ENCODE peak calls at places on chromosome 14, in nine cellular contexts. One of them, this sample, is unnamed.

GRCh38 chr14:53542692-53543091 is 389.6 kb upstream of the DDHD1 start:
- DNase-seq in kidney: no peak
- DNase-seq in MM.1S: no peak
- DNase-seq in tibial nerve: peak
- DNase-seq in CD8-positive, alpha-beta T cell: no peak
- DNase-seq in left ventricle myocardium inferior: no peak
- DNase-seq in GM23338: no peak
- DNase-seq in esophagus squamous epithelium: no peak
- DNase-seq in heart right ventricle: no peak
- DNase-seq in this sample: peak

GRCh38 chr14:68972507-68973272 is 6.4 kb downstream of the ACTN1 start:
- DNase-seq in kidney: no peak
- DNase-seq in MM.1S: no peak
- DNase-seq in tibial nerve: no peak
- DNase-seq in CD8-positive, alpha-beta T cell: no peak
- DNase-seq in left ventricle myocardium inferior: no peak
- DNase-seq in GM23338: no peak
- DNase-seq in esophagus squamous epithelium: no peak
- DNase-seq in heart right ventricle: no peak
- DNase-seq in this sample: no peak

GRCh38 chr14:63764103-63764502 is 36.2 kb upstream of the SGPP1 start:
- DNase-seq in kidney: no peak
- DNase-seq in MM.1S: no peak
- DNase-seq in tibial nerve: no peak
- DNase-seq in CD8-positive, alpha-beta T cell: no peak
- DNase-seq in left ventricle myocardium inferior: no peak
- DNase-seq in GM23338: no peak
- DNase-seq in esophagus squamous epithelium: no peak
- DNase-seq in heart right ventricle: no peak
- DNase-seq in this sample: no peak

GRCh38 chr14:88248606-88249005 is 74.5 kb downstream of the KCNK10 start:
- DNase-seq in kidney: no peak
- DNase-seq in MM.1S: no peak
- DNase-seq in tibial nerve: no peak
- DNase-seq in CD8-positive, alpha-beta T cell: no peak
- DNase-seq in left ventricle myocardium inferior: no peak
- DNase-seq in GM23338: no peak
- DNase-seq in esophagus squamous epithelium: no peak
- DNase-seq in heart right ventricle: no peak
- DNase-seq in this sample: no peak

GRCh38 chr14:90600619-90601018 is 203.8 kb downstream of the CALM1 start:
- DNase-seq in kidney: no peak
- DNase-seq in MM.1S: no peak
- DNase-seq in tibial nerve: no peak
- DNase-seq in CD8-positive, alpha-beta T cell: no peak
- DNase-seq in left ventricle myocardium inferior: no peak
- DNase-seq in GM23338: no peak
- DNase-seq in esophagus squamous epithelium: no peak
- DNase-seq in heart right ventricle: no peak
- DNase-seq in this sample: no peak

GRCh38 chr14:99645545-99646505 is 896 bp downstream of the HHIPL1 start:
- DNase-seq in kidney: no peak
- DNase-seq in MM.1S: no peak
- DNase-seq in tibial nerve: no peak
- DNase-seq in CD8-positive, alpha-beta T cell: no peak
- DNase-seq in left ventricle myocardium inferior: no peak
- DNase-seq in GM23338: no peak
- DNase-seq in esophagus squamous epithelium: no peak
- DNase-seq in heart right ventricle: no peak
- DNase-seq in this sample: no peak

GRCh38 chr14:104819361-104819771 is 18.5 kb downstream of the ZBTB42 start:
- DNase-seq in kidney: peak
- DNase-seq in MM.1S: no peak
- DNase-seq in tibial nerve: no peak
- DNase-seq in CD8-positive, alpha-beta T cell: no peak
- DNase-seq in left ventricle myocardium inferior: no peak
- DNase-seq in GM23338: no peak
- DNase-seq in esophagus squamous epithelium: no peak
- DNase-seq in heart right ventricle: no peak
- DNase-seq in this sample: no peak

GRCh38 chr14:99698642-99699041 is 14.5 kb downstream of the CYP46A1 start:
- DNase-seq in kidney: no peak
- DNase-seq in MM.1S: no peak
- DNase-seq in tibial nerve: no peak
- DNase-seq in CD8-positive, alpha-beta T cell: no peak
- DNase-seq in left ventricle myocardium inferior: no peak
- DNase-seq in GM23338: no peak
- DNase-seq in esophagus squamous epithelium: no peak
- DNase-seq in heart right ventricle: no peak
- DNase-seq in this sample: no peak

GRCh38 chr14:52380294-52380693 is 66.2 kb downstream of the PTGER2 start:
- DNase-seq in kidney: no peak
- DNase-seq in MM.1S: no peak
- DNase-seq in tibial nerve: no peak
- DNase-seq in CD8-positive, alpha-beta T cell: no peak
- DNase-seq in left ventricle myocardium inferior: no peak
- DNase-seq in GM23338: no peak
- DNase-seq in esophagus squamous epithelium: no peak
- DNase-seq in heart right ventricle: no peak
- DNase-seq in this sample: no peak

GRCh38 chr14:92956961-92957360 is 34.0 kb downstream of the CHGA start:
- DNase-seq in kidney: peak
- DNase-seq in MM.1S: no peak
- DNase-seq in tibial nerve: no peak
- DNase-seq in CD8-positive, alpha-beta T cell: no peak
- DNase-seq in left ventricle myocardium inferior: no peak
- DNase-seq in GM23338: no peak
- DNase-seq in esophagus squamous epithelium: no peak
- DNase-seq in heart right ventricle: no peak
- DNase-seq in this sample: no peak

GRCh38 chr14:85380891-85381290 is 149.1 kb upstream of the FLRT2 start:
- DNase-seq in kidney: no peak
- DNase-seq in MM.1S: no peak
- DNase-seq in tibial nerve: no peak
- DNase-seq in CD8-positive, alpha-beta T cell: no peak
- DNase-seq in left ventricle myocardium inferior: no peak
- DNase-seq in GM23338: no peak
- DNase-seq in esophagus squamous epithelium: no peak
- DNase-seq in heart right ventricle: no peak
- DNase-seq in this sample: no peak

GRCh38 chr14:75496755-75497154 is 25.5 kb upstream of the BATF start:
- DNase-seq in kidney: no peak
- DNase-seq in MM.1S: no peak
- DNase-seq in tibial nerve: no peak
- DNase-seq in CD8-positive, alpha-beta T cell: no peak
- DNase-seq in left ventricle myocardium inferior: no peak
- DNase-seq in GM23338: no peak
- DNase-seq in esophagus squamous epithelium: no peak
- DNase-seq in heart right ventricle: no peak
- DNase-seq in this sample: no peak

GRCh38 chr14:58923751-58924405 is 264.6 kb upstream of the DAAM1 start:
- DNase-seq in kidney: peak
- DNase-seq in MM.1S: no peak
- DNase-seq in tibial nerve: no peak
- DNase-seq in CD8-positive, alpha-beta T cell: no peak
- DNase-seq in left ventricle myocardium inferior: no peak
- DNase-seq in GM23338: peak
- DNase-seq in esophagus squamous epithelium: no peak
- DNase-seq in heart right ventricle: no peak
- DNase-seq in this sample: no peak

GRCh38 chr14:72558721-72559120 is 335.2 kb downstream of the DPF3 start:
- DNase-seq in kidney: no peak
- DNase-seq in MM.1S: no peak
- DNase-seq in tibial nerve: no peak
- DNase-seq in CD8-positive, alpha-beta T cell: no peak
- DNase-seq in left ventricle myocardium inferior: no peak
- DNase-seq in GM23338: no peak
- DNase-seq in esophagus squamous epithelium: no peak
- DNase-seq in heart right ventricle: no peak
- DNase-seq in this sample: no peak

GRCh38 chr14:58296731-58297130 is 1.6 kb upstream of the ARID4A start:
- DNase-seq in kidney: no peak
- DNase-seq in MM.1S: no peak
- DNase-seq in tibial nerve: no peak
- DNase-seq in CD8-positive, alpha-beta T cell: no peak
- DNase-seq in left ventricle myocardium inferior: no peak
- DNase-seq in GM23338: no peak
- DNase-seq in esophagus squamous epithelium: no peak
- DNase-seq in heart right ventricle: no peak
- DNase-seq in this sample: no peak

GRCh38 chr14:77503138-77503537 is 4.5 kb upstream of the ISM2 start:
- DNase-seq in kidney: no peak
- DNase-seq in MM.1S: no peak
- DNase-seq in tibial nerve: no peak
- DNase-seq in CD8-positive, alpha-beta T cell: no peak
- DNase-seq in left ventricle myocardium inferior: no peak
- DNase-seq in GM23338: no peak
- DNase-seq in esophagus squamous epithelium: no peak
- DNase-seq in heart right ventricle: no peak
- DNase-seq in this sample: no peak

GRCh38 chr14:71645656-71646055 is 286.6 kb upstream of the RGS6 start:
- DNase-seq in kidney: no peak
- DNase-seq in MM.1S: no peak
- DNase-seq in tibial nerve: no peak
- DNase-seq in CD8-positive, alpha-beta T cell: no peak
- DNase-seq in left ventricle myocardium inferior: no peak
- DNase-seq in GM23338: no peak
- DNase-seq in esophagus squamous epithelium: no peak
- DNase-seq in heart right ventricle: no peak
- DNase-seq in this sample: no peak

GRCh38 chr14:68534301-68534700 is 258.6 kb downstream of the ZFP36L1 start:
- DNase-seq in kidney: no peak
- DNase-seq in MM.1S: no peak
- DNase-seq in tibial nerve: no peak
- DNase-seq in CD8-positive, alpha-beta T cell: no peak
- DNase-seq in left ventricle myocardium inferior: no peak
- DNase-seq in GM23338: no peak
- DNase-seq in esophagus squamous epithelium: no peak
- DNase-seq in heart right ventricle: no peak
- DNase-seq in this sample: no peak

GRCh38 chr14:59630281-59630963 is 53.8 kb upstream of the CCDC175 start:
- DNase-seq in kidney: no peak
- DNase-seq in MM.1S: no peak
- DNase-seq in tibial nerve: no peak
- DNase-seq in CD8-positive, alpha-beta T cell: no peak
- DNase-seq in left ventricle myocardium inferior: no peak
- DNase-seq in GM23338: peak
- DNase-seq in esophagus squamous epithelium: no peak
- DNase-seq in heart right ventricle: no peak
- DNase-seq in this sample: no peak

DNA sequence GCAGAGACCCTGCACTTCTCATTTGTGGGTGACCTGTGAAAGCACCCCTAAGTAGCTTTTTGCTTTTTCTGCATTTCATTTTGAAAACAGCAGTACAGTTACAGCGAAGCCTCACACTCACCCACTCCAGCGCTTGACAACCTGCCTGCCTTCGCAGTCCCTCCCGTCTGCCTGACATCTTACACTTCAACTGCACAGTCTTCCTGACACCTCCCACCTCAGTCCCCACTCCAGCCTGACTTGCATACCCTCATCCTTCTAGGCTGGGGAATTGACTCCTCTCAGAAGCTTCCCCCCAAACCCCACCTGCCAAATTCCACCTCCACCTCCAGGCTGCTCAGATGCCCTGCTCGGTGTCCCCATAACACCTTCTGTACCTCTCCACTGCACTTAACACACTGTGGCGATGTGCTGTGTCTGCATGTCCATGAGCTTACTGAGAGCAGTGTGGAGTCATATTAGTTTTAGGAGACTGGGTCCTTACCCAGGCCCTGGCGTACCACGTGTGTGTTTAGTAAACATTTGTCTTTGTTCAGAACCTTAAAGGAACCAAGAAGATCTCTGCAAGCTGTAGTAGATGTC is 159.4 kb downstream of the PRKCH start:
- DNase-seq in kidney: no peak
- DNase-seq in MM.1S: no peak
- DNase-seq in tibial nerve: no peak
- DNase-seq in CD8-positive, alpha-beta T cell: no peak
- DNase-seq in left ventricle myocardium inferior: no peak
- DNase-seq in GM23338: no peak
- DNase-seq in esophagus squamous epithelium: no peak
- DNase-seq in heart right ventricle: no peak
- DNase-seq in this sample: no peak
- H3K27ac ChIP-seq in kidney: no peak
- H3K27ac ChIP-seq in MM.1S: peak
- H3K27ac ChIP-seq in tibial nerve: no peak
- H3K27ac ChIP-seq in CD8-positive, alpha-beta T cell: no peak
- H3K27ac ChIP-seq in left ventricle myocardium inferior: peak
- H3K27ac ChIP-seq in GM23338: no peak
- H3K27ac ChIP-seq in esophagus squamous epithelium: peak
- H3K27ac ChIP-seq in heart right ventricle: peak
- H3K27ac ChIP-seq in this sample: no peak

GRCh38 chr14:35339761-35340406 is 47.7 kb downstream of the PSMA6 start:
- DNase-seq in kidney: no peak
- DNase-seq in MM.1S: no peak
- DNase-seq in tibial nerve: no peak
- DNase-seq in CD8-positive, alpha-beta T cell: no peak
- DNase-seq in left ventricle myocardium inferior: no peak
- DNase-seq in GM23338: no peak
- DNase-seq in esophagus squamous epithelium: no peak
- DNase-seq in heart right ventricle: no peak
- DNase-seq in this sample: no peak
- H3K4me3 ChIP-seq in kidney: no peak
- H3K4me3 ChIP-seq in MM.1S: no peak
- H3K4me3 ChIP-seq in tibial nerve: no peak
- H3K4me3 ChIP-seq in CD8-positive, alpha-beta T cell: no peak
- H3K4me3 ChIP-seq in left ventricle myocardium inferior: no peak
- H3K4me3 ChIP-seq in GM23338: no peak
- H3K4me3 ChIP-seq in esophagus squamous epithelium: no peak
- H3K4me3 ChIP-seq in heart right ventricle: no peak
- H3K4me3 ChIP-seq in this sample: no peak

DNA sequence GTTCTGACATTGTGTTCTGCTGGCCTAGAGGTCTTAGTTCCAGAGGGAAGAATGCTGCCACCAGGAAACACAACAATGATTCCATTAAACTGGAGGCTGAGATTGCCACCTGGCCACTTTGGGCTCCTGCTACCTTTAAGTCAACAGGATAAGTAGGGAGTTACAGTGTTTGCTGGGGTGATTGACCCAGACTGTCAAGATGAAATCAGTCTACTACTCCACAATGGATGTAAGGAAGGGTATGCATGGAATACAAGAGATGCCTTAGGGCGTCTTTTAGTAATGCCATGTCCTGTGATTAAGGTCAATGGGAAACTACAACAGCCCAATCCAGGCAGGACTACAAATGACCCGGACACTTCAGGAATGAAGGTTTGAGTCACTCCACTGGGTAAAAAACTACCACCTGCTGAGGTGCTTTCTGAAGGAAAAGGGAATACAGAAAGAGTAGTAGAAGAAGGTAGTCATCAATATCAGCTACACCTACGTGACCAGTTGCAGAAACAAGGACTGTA is 852.6 kb downstream of the LRFN5 start:
- DNase-seq in kidney: no peak
- DNase-seq in MM.1S: no peak
- DNase-seq in tibial nerve: no peak
- DNase-seq in CD8-positive, alpha-beta T cell: no peak
- DNase-seq in left ventricle myocardium inferior: no peak
- DNase-seq in GM23338: no peak
- DNase-seq in esophagus squamous epithelium: no peak
- DNase-seq in heart right ventricle: no peak
- DNase-seq in this sample: no peak
- TF ChIP-seq CTCF in kidney: no peak
- TF ChIP-seq CTCF in MM.1S: no peak
- TF ChIP-seq CTCF in tibial nerve: no peak
- TF ChIP-seq CTCF in CD8-positive, alpha-beta T cell: no peak
- TF ChIP-seq CTCF in left ventricle myocardium inferior: no peak
- TF ChIP-seq CTCF in GM23338: no peak
- TF ChIP-seq CTCF in esophagus squamous epithelium: no peak
- TF ChIP-seq CTCF in heart right ventricle: no peak
- TF ChIP-seq CTCF in this sample: no peak

GRCh38 chr14:64826333-64826732 is 53.4 kb downstream of the SPTB start:
- DNase-seq in kidney: no peak
- DNase-seq in MM.1S: no peak
- DNase-seq in tibial nerve: no peak
- DNase-seq in CD8-positive, alpha-beta T cell: no peak
- DNase-seq in left ventricle myocardium inferior: no peak
- DNase-seq in GM23338: no peak
- DNase-seq in esophagus squamous epithelium: no peak
- DNase-seq in heart right ventricle: no peak
- DNase-seq in this sample: no peak
- H3K27ac ChIP-seq in kidney: no peak
- H3K27ac ChIP-seq in MM.1S: no peak
- H3K27ac ChIP-seq in tibial nerve: no peak
- H3K27ac ChIP-seq in CD8-positive, alpha-beta T cell: no peak
- H3K27ac ChIP-seq in left ventricle myocardium inferior: peak
- H3K27ac ChIP-seq in GM23338: no peak
- H3K27ac ChIP-seq in esophagus squamous epithelium: no peak
- H3K27ac ChIP-seq in heart right ventricle: peak
- H3K27ac ChIP-seq in this sample: no peak

This sample was measured in ascending aorta.